ENCODE peak calls at places on chromosomes 12 and 14, in six cellular contexts. O, J, K, D, G and R are unnamed samples.

GRCh38 chr14:73467377-73467776 is 9.0 kb upstream of the NUMB start:
- DNase-seq in O (no peak), G (no peak), J (peak), K (no peak), D (no peak), R (peak)

GRCh38 chr12:56631790-56632700 is 1.9 kb upstream of the BAZ2A start:
- DNase-seq in J (peak), G (peak), D (no peak), O (peak), K (peak), R (peak)

GRCh38 chr12:28023156-28023887 is 50.8 kb upstream of the PTHLH start:
- DNase-seq in J (peak), K (no peak), O (no peak), D (peak), G (peak), R (peak)

GRCh38 chr14:93207468-93208308 is 632 bp downstream of the UBR7 start:
- DNase-seq in K (no peak), G (peak), D (no peak), J (peak), O (no peak), R (peak)

GRCh38 chr12:45299132-45299692 is 83.3 kb downstream of the ANO6 start:
- DNase-seq in D (no peak), O (no peak), K (no peak), G (peak), J (peak), R (no peak)

GRCh38 chr12:1567852-1568251 is 26.5 kb downstream of the FBXL14 start:
- DNase-seq in D (no peak), J (no peak), O (no peak), G (no peak), K (no peak), R (no peak)

GRCh38 chr12:105825141-105825540 is 313.6 kb downstream of the NUAK1 start:
- DNase-seq in K (no peak), D (no peak), G (peak), O (no peak), J (no peak), R (no peak)

GRCh38 chr14:53716521-53716920 is 240.1 kb downstream of the BMP4 start:
- DNase-seq in K (no peak), G (no peak), D (no peak), J (no peak), O (no peak), R (no peak)

GRCh38 chr12:14545144-14546124 is 22.2 kb downstream of the PLBD1 start:
- DNase-seq in O (no peak), K (no peak), J (no peak), D (no peak), G (no peak), R (no peak)

GRCh38 chr12:81942588-81942987 is 183.4 kb upstream of the PPFIA2 start:
- DNase-seq in O (no peak), G (no peak), D (no peak), J (no peak), K (no peak), R (no peak)

GRCh38 chr12:119589634-119590033 is 3.9 kb upstream of the TMEM233 start:
- DNase-seq in K (no peak), O (no peak), D (no peak), G (no peak), J (no peak), R (no peak)

DNA sequence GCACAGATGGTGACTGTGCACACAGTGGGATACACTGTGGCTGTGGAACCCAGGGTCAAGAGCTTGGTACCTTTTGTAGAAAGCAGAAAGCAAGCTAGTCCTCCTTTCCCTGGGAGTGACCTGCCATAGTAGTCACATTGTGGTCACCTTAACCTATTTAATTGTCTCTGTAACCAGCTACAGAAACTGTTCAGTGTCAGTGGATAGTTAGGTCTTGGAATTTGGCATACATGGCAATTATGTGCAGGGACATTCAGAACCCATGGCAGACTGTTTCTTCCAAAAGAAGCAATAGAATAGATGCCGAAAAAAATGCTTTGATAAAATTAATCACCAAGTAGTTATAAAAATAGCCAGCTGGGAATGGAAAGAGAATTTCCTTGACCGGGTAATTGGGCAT is 30.4 kb downstream of the PPHLN1 start:
- DNase-seq in K (no peak), D (no peak), G (no peak), J (no peak), O (no peak), R (no peak)
- H3K4me3 ChIP-seq in K (no peak), D (no peak), G (no peak), J (no peak), O (no peak), R (no peak)

DNA sequence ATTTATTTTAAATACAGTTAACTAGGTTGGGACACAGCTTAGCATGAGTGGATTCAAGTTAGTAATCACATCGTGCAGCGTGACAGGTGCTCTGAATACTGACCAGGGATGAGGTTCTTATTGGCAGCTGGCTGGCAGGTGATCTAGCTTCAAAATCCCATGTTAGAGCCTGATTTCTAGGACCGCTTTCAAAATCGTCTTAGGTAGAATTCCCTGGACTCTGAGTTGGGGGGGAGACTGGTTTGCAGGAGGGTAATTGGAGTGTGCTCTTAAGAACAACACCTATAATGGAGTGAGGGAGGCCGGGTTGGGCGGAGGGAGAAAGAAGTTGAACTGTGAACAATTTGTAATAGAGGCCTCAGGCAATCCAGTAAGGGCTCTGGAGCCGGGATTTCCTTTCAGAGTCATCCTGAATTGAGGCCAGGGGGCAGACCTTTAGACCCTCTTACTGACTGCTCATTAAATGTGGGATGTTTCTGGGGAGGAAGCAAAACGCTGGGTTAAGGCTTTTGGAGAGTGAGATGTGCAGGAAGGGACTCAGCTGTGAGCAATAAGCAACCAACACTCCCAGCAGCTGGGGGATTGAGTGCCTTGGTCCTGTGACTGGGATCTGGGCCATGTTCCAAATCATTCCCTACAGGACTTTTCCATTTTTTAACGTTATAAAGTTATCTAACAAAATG is 920 bp upstream of the YARS2 start:
- DNase-seq in G (peak), O (no peak), J (no peak), D (no peak), K (no peak), R (no peak)
- TF ChIP-seq CTCF in G (no peak), O (no peak), J (no peak), D (no peak), K (no peak), R (no peak)

GRCh38 chr12:121751034-121751433 is 38.5 kb downstream of the TMEM120B start:
- DNase-seq in D (no peak), G (no peak), O (no peak), J (no peak), K (no peak), R (no peak)

GRCh38 chr12:121751716-121752351 is 39.3 kb downstream of the TMEM120B start:
- DNase-seq in O (no peak), G (no peak), K (no peak), D (no peak), J (no peak), R (no peak)

GRCh38 chr12:121754836-121755235 is 38.7 kb downstream of the RHOF start:
- DNase-seq in O (no peak), K (no peak), J (no peak), G (no peak), D (no peak), R (no peak)

GRCh38 chr12:121755591-121755990 is 37.9 kb downstream of the RHOF start:
- DNase-seq in D (no peak), K (no peak), G (no peak), J (no peak), O (no peak), R (no peak)

DNA sequence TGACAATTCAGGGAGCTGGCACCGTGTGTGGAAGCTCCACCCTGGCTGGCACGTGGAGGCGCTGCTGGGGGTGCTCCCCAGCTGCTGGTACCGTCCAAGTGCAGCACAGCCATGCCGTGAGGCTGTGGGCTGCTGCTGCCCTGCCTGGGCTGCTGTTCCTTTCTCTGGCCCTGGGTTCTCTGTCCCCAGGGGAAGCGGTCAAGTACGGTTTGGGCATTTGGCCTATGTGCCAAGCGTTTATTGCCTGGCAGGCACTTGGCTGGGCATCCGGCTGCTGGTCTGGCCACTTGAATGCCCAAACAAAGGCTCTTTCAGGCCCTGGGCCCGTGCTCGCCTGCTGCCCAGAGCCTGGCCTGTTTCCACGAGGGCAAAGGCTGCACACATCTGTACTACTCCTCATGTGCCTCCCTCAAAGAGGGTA is 39.6 kb downstream of the RHOF start:
- DNase-seq in D (no peak), K (peak), J (no peak), G (no peak), O (peak), R (no peak)
- H3K4me3 ChIP-seq in D (no peak), K (no peak), J (no peak), G (no peak), O (no peak), R (no peak)

GRCh38 chr12:70721958-70722357 is 84.7 kb upstream of the PTPRB start:
- DNase-seq in O (no peak), G (no peak), D (no peak), K (no peak), J (no peak), R (no peak)

GRCh38 chr12:70719084-70719483 is 81.9 kb upstream of the PTPRB start:
- DNase-seq in D (no peak), K (no peak), O (no peak), G (no peak), J (no peak), R (no peak)

GRCh38 chr12:70721216-70721615 is 84.0 kb upstream of the PTPRB start:
- DNase-seq in K (no peak), J (no peak), O (no peak), G (no peak), D (no peak), R (no peak)

GRCh38 chr12:70722584-70723343 is 85.5 kb upstream of the PTPRB start:
- DNase-seq in G (no peak), J (peak), K (no peak), O (no peak), D (no peak), R (no peak)

DNA sequence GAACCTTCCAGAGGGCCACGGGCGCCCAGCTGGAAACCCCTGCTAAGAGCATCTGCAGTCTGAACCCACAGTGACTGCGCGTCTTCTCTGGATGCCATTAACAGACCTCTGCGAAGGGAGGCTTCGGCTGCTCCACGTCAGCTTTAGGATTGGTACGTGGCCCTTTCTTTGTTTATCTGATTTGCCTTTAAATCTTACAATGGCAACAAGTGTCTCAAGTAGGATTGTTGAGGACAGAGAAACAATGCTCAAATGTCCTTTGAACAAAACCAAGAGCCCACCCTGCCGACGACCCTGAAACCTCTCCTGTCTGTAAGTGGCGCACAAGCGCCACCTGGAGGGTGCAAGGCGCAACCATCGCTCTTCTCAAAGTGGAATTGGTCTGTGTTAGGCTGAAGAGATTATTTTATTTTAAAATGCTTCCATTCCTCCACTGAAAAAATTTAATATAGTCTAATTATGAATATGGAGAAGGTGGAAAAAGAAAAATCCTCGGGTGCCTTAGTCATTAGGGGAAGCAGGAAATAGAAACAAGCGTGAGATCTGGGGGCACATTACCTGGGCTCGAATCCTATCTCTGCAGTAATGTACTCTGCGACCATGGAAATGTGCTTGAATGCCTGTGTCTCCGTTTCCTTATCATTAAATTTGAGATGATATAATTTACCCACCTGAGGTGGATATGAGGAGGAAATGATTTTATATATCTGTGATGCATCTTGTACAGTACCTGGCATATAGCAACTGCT is 82.6 kb upstream of the PTPRB start:
- DNase-seq in J (peak), O (no peak), G (peak), K (peak), D (no peak), R (peak)
- TF ChIP-seq CTCF in J (peak), O (peak), G (peak), K (peak), D (peak), R (peak)

DNA sequence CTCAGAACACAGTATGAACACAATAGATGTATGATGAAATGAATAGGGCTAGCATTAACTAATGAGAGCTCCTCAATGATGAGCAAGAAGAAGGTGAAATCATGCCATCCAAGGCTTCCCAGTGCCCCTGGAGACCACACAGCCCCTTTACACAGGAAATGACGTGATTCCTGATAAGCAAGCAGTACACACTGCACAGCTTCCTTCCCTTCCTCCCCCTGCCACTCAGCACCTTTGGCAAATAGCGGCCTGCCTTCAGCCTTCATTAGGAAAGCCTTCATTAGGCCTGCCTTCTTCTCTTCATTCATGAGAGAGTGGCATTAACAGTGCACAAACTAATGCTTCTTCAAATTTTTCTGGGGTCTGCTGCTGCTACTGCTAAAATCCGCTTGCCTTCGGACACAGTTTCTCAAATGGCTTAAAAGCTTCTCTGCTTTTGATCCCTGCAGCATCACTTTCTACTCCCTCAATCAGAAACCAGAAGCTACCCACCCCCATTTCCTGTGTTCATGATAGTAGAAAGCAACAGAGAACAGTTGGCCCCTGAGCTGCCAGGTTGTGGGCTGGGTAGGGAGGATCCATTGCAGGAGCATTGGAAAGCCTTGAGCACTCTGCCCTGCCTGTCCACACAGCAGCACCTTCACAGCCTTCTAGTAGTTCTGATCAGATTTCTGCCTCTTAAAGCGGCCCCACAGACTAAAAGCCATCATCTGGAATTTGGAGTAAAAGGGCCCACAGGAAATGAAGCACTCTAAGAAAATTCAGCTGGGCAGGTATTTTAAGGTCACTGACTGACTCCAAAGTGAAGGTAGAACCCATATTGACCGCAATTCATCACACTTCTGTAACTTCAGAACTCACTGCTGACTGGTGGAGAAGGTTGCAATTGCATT is 103.8 kb upstream of the ETV6 start:
- DNase-seq in K (no peak), D (no peak), O (no peak), G (no peak), J (no peak), R (no peak)
- H3K4me3 ChIP-seq in K (no peak), D (no peak), O (no peak), G (no peak), J (no peak), R (no peak)

GRCh38 chr12:96516472-96517417 is 27.4 kb downstream of the CFAP54 start:
- DNase-seq in G (peak), O (peak), K (peak), J (peak), D (peak), R (peak)
- TF ChIP-seq CTCF in G (peak), O (peak), K (peak), J (peak), D (peak), R (peak)

DNA sequence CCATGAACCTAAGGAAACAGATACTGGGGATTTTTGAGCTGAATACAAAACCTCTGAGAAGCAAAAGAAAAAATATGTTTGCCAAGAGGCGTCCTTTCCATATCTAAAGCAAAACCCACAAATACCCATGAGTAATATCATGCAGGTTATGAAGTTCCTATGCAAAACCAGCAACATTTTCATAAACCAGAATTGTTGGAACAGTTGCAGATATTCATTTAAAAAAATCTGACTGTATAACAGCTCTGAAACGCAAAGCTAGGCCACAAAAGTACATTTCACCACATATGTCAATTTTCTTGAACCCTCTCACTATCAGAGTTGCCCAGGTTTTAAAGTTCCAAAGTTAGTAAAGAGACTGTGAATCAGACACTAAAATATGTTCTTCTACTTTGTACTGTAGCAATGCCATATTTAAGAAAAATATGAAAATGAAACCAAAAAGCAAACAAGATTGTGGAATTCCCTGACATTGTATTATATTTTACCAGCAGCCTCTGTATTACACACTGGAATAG is 33.8 kb upstream of the HIF1A start:
- DNase-seq in G (peak), O (no peak), D (no peak), J (no peak), K (no peak), R (no peak)
- H3K4me3 ChIP-seq in G (peak), O (no peak), D (no peak), J (no peak), K (no peak), R (no peak)

DNA sequence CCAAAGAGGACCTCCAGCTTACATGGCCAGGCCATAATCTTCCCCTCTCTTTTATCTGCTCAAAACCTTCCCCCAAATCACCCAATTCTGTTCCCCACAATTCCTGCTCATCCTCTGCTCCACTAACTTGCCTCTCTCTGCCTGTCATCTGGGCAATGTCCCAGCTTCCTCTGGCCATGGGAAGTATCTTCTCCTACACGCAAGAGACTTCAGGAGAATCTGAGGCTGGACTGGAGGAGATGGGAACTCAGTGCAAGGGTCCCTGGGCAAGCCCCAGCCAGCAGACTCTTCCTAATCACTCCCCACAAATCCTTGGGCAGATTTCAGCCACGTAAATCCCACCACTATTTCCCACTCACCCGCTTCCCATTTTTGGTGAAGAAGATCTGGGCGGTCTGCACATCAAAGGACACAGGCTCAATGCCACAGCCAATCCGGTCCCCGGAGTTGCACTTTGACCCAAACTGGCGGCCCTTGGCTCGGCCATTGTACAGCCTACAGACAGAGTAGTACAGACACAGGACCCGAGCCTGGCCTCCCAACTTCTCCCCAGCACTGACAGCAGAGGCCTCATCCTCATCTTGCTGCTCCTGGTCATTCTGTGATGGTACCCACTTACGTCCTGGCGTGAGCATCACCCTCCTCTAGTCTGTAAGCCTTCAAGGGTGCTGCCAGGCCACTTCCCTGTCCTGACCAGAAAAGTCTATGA is 4.7 kb downstream of the SPRYD3 start:
- DNase-seq in J (no peak), G (no peak), O (no peak), K (no peak), D (no peak), R (no peak)
- TF ChIP-seq CTCF in J (no peak), G (no peak), O (no peak), K (no peak), D (no peak), R (no peak)